ENCODE peak calls at places on chromosomes 11 and 22, in nine cellular contexts. W, N, P, H, M, E, D, I and A are unnamed samples.

GRCh38 chr11:112363527-112363926 is 102.9 kb upstream of the PLET1 start:
- DNase-seq in M (peak), P (no peak), W (no peak), H (no peak), D (no peak), N (no peak), I (no peak), E (no peak), A (no peak)

GRCh38 chr11:110409174-110409573 is 20.6 kb upstream of the FDX1 start:
- DNase-seq in D (no peak), I (no peak), W (no peak), P (no peak), M (peak), E (no peak), H (no peak), N (no peak), A (no peak)

GRCh38 chr11:35413568-35413967 is 5.8 kb downstream of the SLC1A2 start:
- DNase-seq in W (no peak), I (no peak), H (no peak), D (no peak), E (peak), P (no peak), N (no peak), M (no peak), A (no peak)

GRCh38 chr11:4991066-4991465 is 3.6 kb upstream of the OR51L1 start:
- DNase-seq in D (no peak), M (peak), P (peak), I (no peak), N (no peak), E (no peak), H (no peak), W (no peak), A (no peak)

GRCh38 chr22:35540600-35541253 is at the start of gene RASD2:
- DNase-seq in N (peak), H (peak), W (peak), E (peak), M (peak), D (peak), I (peak), P (peak), A (no peak)

GRCh38 chr11:75499423-75500305 is 26.1 kb downstream of the GDPD5 start:
- DNase-seq in E (no peak), I (peak), W (no peak), D (no peak), M (peak), P (no peak), N (peak), H (no peak), A (no peak)

GRCh38 chr22:42644422-42645340 is 4.3 kb upstream of the ATP5MGL start:
- DNase-seq in W (no peak), D (no peak), M (no peak), H (no peak), I (no peak), N (peak), P (no peak), E (peak), A (no peak)

GRCh38 chr11:14449302-14449714 is 50.3 kb downstream of the COPB1 start:
- DNase-seq in P (no peak), W (no peak), N (no peak), I (no peak), E (no peak), D (no peak), M (peak), H (no peak), A (no peak)

GRCh38 chr11:5922749-5923426 is 19.2 kb upstream of the OR56A3 start:
- DNase-seq in E (no peak), I (no peak), D (peak), W (no peak), M (peak), H (no peak), P (no peak), N (no peak), A (no peak)

GRCh38 chr11:71301858-71302533 is 49.6 kb upstream of the SHANK2 start:
- DNase-seq in M (no peak), H (no peak), I (no peak), W (no peak), N (no peak), P (no peak), E (no peak), D (no peak), A (no peak)

GRCh38 chr11:9700105-9700801 is 36.4 kb downstream of the SWAP70 start:
- DNase-seq in H (no peak), I (no peak), P (no peak), N (no peak), W (no peak), M (no peak), D (no peak), E (no peak), A (no peak)

GRCh38 chr22:23237841-23238240 is 57.5 kb downstream of the BCR start:
- DNase-seq in W (no peak), I (no peak), P (no peak), D (peak), M (no peak), N (no peak), H (no peak), E (no peak), A (no peak)

GRCh38 chr22:27260087-27260730 is 541.3 kb downstream of the MN1 start:
- DNase-seq in D (no peak), M (no peak), P (peak), I (no peak), N (no peak), W (no peak), H (no peak), E (no peak), A (no peak)